ENCODE peak calls at places on chromosome 4, in nine cellular contexts. A is HS-5; O is C1 segment of cervical spinal cord; Z is activated CD8-positive, alpha-beta memory T cell treated with anti-CD3 and anti-CD28 coated beads for 4 hours; T is OCI-LY7; I is NCI-H1694 treated with DMSO at 0.1 percent for 48 hours; X is anterior cingulate cortex; K is NCI-H1105 treated with DMSO at 0.1 percent for 48 hours; D is left colon. U is an unnamed sample.

GRCh38 chr4:140697709-140698560 is 58.2 kb downstream of the TBC1D9 start:
- DNase-seq in K (no peak), A (no peak), D (no peak), I (peak), X (no peak), O (peak), T (no peak), Z (no peak), U (no peak)

GRCh38 chr4:76147454-76148141 is 599 bp downstream of the NUP54 start:
- DNase-seq in I (peak), X (no peak), A (peak), Z (peak), D (peak), O (no peak), T (peak), K (peak), U (no peak)

GRCh38 chr4:109729563-109730293 is at the start of gene PLA2G12A:
- DNase-seq in X (no peak), O (peak), A (peak), I (peak), Z (peak), K (peak), T (peak), D (peak), U (peak)

GRCh38 chr4:7389101-7389701 is 45.5 kb downstream of the PSAPL1 start:
- DNase-seq in Z (no peak), I (no peak), O (no peak), D (no peak), X (no peak), T (no peak), K (no peak), A (no peak), U (no peak)

GRCh38 chr4:125070869-125071268 is 243.9 kb upstream of the FAT4 start:
- DNase-seq in A (no peak), X (no peak), I (no peak), O (no peak), T (no peak), K (no peak), D (no peak), Z (no peak), U (no peak)

GRCh38 chr4:113951263-113951662 is 28.2 kb downstream of the ARSJ start:
- DNase-seq in O (no peak), D (peak), A (no peak), K (no peak), Z (no peak), T (no peak), X (no peak), I (no peak), U (no peak)

GRCh38 chr4:105520819-105521790 is 31.3 kb upstream of the ARHGEF38 start:
- DNase-seq in A (peak), T (peak), K (peak), O (no peak), X (no peak), Z (no peak), I (peak), D (peak), U (peak)

GRCh38 chr4:65071532-65071931 is 598.8 kb downstream of the EPHA5 start:
- DNase-seq in D (no peak), I (no peak), Z (no peak), A (peak), T (no peak), X (no peak), K (peak), O (no peak), U (no peak)

GRCh38 chr4:139669335-139669734 is 3.7 kb downstream of the MGST2 start:
- DNase-seq in T (no peak), D (no peak), A (no peak), I (no peak), Z (no peak), K (no peak), X (no peak), O (no peak), U (no peak)

GRCh38 chr4:8579526-8580320 is 469 bp upstream of the GPR78 start:
- DNase-seq in T (no peak), Z (no peak), K (no peak), X (no peak), I (no peak), D (no peak), A (no peak), O (no peak), U (no peak)

U was measured in stimulated activated naive B cell treated with anti-CD40 and anti-IgM and Interleukin-4, amounts not matched to agents 10 μg/mL and 1 μg/mL and 100 μg/mL, for 72 hours.